ENCODE peak calls at places on chromosome 12, in five cellular contexts. B is left ventricle myocardium inferior; U is body of pancreas; X is hepatocyte; D is effector memory CD4-positive, alpha-beta T cell. Z is an unnamed sample.

GRCh38 chr12:48615681-48616080 is 45.8 kb upstream of the LALBA start:
- DNase-seq in B (no peak), U (no peak), X (no peak), D (no peak), Z (no peak)

GRCh38 chr12:96743606-96744005 is 163.5 kb upstream of the NEDD1 start:
- DNase-seq in B (no peak), U (peak), X (no peak), D (no peak), Z (no peak)

GRCh38 chr12:124592050-124592449 is 24.6 kb upstream of the NCOR2 start:
- DNase-seq in B (no peak), U (no peak), X (no peak), D (no peak), Z (no peak)

GRCh38 chr12:14972816-14973215 is at the start of gene PDE6H:
- DNase-seq in B (no peak), U (no peak), X (no peak), D (no peak), Z (no peak)

GRCh38 chr12:91460457-91460856 is 277.8 kb upstream of the DCN start:
- DNase-seq in B (no peak), U (no peak), X (no peak), D (no peak), Z (no peak)

GRCh38 chr12:47189753-47190152 is 110.0 kb upstream of the AMIGO2 start:
- DNase-seq in B (no peak), U (no peak), X (no peak), D (no peak), Z (no peak)

GRCh38 chr12:30047499-30048262 is 263.9 kb upstream of the TMTC1 start:
- DNase-seq in B (no peak), U (no peak), X (no peak), D (no peak), Z (no peak)

GRCh38 chr12:4268549-4269181 is 4.9 kb upstream of the CCND2 start:
- DNase-seq in B (no peak), U (no peak), X (no peak), D (peak), Z (no peak)

GRCh38 chr12:56237552-56237951 is 7.7 kb downstream of the SLC39A5 start:
- DNase-seq in B (no peak), U (no peak), X (no peak), D (no peak), Z (no peak)

GRCh38 chr12:8078400-8078799 is 3.7 kb upstream of the NECAP1 start:
- DNase-seq in B (no peak), U (peak), X (peak), D (peak), Z (no peak)

GRCh38 chr12:46332260-46332659 is 40.3 kb downstream of the SLC38A2 start:
- DNase-seq in B (no peak), U (no peak), X (no peak), D (no peak), Z (no peak)

GRCh38 chr12:57488397-57489156 is 709 bp downstream of the MARS1 start:
- DNase-seq in B (no peak), U (no peak), X (no peak), D (no peak), Z (no peak)

GRCh38 chr12:93847517-93848452 is 170.6 kb downstream of the CRADD start:
- DNase-seq in B (no peak), U (no peak), X (no peak), D (no peak), Z (no peak)

GRCh38 chr12:22100952-22101748 is 55.1 kb downstream of the CMAS start:
- DNase-seq in B (no peak), U (peak), X (peak), D (no peak), Z (peak)

GRCh38 chr12:101045486-101046474 is 164.3 kb downstream of the SLC5A8 start:
- DNase-seq in B (no peak), U (peak), X (no peak), D (no peak), Z (no peak)

GRCh38 chr12:50545783-50546182 is 41.0 kb downstream of the DIP2B start:
- DNase-seq in B (no peak), U (no peak), X (no peak), D (no peak), Z (no peak)

GRCh38 chr12:11855993-11856374 is 206.5 kb downstream of the ETV6 start:
- DNase-seq in B (no peak), U (peak), X (no peak), D (no peak), Z (no peak)

GRCh38 chr12:20194171-20194570 is 174.2 kb upstream of the PDE3A start:
- DNase-seq in B (no peak), U (no peak), X (peak), D (no peak), Z (no peak)

GRCh38 chr12:65949009-65949623 is 124.8 kb downstream of the HMGA2 start:
- DNase-seq in B (no peak), U (no peak), X (no peak), D (no peak), Z (no peak)
- H3K27ac ChIP-seq in B (peak), U (no peak), X (peak), D (no peak), Z (no peak)

DNA sequence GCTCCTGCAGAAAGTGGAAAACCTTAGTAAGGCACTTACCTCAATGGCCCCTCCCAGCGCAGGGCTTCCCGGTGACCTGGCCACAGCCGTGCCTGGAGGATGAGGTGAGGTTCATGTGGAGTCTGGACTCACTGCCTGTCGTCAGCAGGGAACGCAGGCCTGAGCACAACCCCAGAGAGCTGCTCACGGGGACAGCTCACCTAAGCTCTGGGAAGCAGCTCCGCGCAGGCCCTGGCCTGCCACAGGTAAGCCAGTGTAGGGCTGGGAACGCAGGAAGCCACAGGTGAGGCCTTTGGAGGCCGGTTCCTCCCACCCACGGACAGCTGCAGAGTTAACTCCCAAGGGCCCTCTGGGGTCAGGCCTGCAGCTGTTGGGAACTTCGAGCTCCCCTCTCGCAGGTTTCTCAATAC is 32.8 kb downstream of the ANAPC7 start:
- DNase-seq in B (no peak), U (no peak), X (no peak), D (no peak), Z (no peak)
- H3K27ac ChIP-seq in B (no peak), U (no peak), X (no peak), D (no peak), Z (no peak)

DNA sequence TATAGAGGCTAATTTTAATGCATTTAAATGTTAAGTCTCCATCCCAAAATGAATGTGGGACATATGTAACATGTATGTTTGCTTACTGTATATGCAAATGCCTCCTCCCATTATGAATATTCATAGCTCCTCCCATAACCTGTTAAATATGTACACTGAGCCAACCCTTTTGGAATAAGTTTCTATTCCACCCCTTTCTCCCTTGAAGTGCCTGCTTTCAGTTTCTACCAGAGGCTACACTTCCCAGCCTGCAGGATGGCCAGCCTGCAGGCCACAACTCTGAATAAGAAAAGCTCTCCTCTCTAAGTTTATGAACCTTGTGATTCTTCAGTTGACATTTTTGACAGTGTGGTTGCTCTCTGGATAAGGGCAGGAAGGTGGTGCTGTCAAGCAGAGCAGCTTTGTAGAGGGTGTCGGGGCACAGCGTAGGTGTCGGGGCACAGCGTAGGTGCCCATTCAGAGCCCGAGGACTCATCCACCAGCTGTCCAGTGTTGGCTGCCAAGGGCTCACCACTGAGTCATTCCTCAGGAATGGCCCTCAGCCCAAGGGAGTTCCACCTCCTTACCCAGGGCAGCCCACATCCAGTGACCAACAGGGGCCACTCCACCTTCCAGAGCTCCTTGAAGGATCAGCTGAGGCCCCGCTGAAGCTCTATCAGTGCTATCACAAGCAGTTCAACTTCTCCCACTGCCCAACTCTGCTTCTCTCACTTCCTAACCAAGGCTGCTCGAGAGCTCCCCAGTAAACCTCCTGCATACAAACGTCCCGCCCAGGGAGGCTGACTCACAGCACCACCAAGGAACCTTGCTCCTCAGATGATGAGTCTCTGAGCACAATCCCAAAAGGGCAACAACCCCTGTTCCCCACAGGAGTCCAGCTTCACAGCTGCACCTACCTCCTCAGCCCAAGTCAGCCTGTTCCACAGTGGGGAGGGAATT is 31.4 kb downstream of the VWF start:
- DNase-seq in B (no peak), U (no peak), X (peak), D (no peak), Z (no peak)
- H3K27ac ChIP-seq in B (peak), U (no peak), X (peak), D (no peak), Z (no peak)

GRCh38 chr12:64792128-64792527 is 32.3 kb upstream of the TBC1D30 start:
- DNase-seq in B (no peak), U (no peak), X (no peak), D (no peak), Z (no peak)

GRCh38 chr12:64794305-64794704 is 30.1 kb upstream of the TBC1D30 start:
- DNase-seq in B (no peak), U (no peak), X (no peak), D (no peak), Z (no peak)

GRCh38 chr12:64785816-64786215 is 26.6 kb upstream of the GNS start:
- DNase-seq in B (no peak), U (no peak), X (no peak), D (no peak), Z (no peak)

GRCh38 chr12:64793610-64794009 is 30.8 kb upstream of the TBC1D30 start:
- DNase-seq in B (no peak), U (no peak), X (no peak), D (no peak), Z (no peak)

GRCh38 chr12:64790166-64790565 is 31.0 kb upstream of the GNS start:
- DNase-seq in B (no peak), U (no peak), X (no peak), D (no peak), Z (no peak)
- H3K27ac ChIP-seq in B (no peak), U (no peak), X (no peak), D (no peak), Z (no peak)

GRCh38 chr12:113222730-113223531 is 1.7 kb downstream of the TPCN1 start:
- DNase-seq in B (peak), U (peak), X (peak), D (no peak), Z (peak)

GRCh38 chr12:113224955-113225354 is 3.7 kb downstream of the TPCN1 start:
- DNase-seq in B (no peak), U (no peak), X (no peak), D (no peak), Z (no peak)

GRCh38 chr12:113221181-113221996 is at the start of gene TPCN1:
- DNase-seq in B (peak), U (peak), X (peak), D (peak), Z (peak)

GRCh38 chr12:113221997-113222729 is 899 bp downstream of the TPCN1 start:
- DNase-seq in B (no peak), U (no peak), X (no peak), D (no peak), Z (no peak)

DNA sequence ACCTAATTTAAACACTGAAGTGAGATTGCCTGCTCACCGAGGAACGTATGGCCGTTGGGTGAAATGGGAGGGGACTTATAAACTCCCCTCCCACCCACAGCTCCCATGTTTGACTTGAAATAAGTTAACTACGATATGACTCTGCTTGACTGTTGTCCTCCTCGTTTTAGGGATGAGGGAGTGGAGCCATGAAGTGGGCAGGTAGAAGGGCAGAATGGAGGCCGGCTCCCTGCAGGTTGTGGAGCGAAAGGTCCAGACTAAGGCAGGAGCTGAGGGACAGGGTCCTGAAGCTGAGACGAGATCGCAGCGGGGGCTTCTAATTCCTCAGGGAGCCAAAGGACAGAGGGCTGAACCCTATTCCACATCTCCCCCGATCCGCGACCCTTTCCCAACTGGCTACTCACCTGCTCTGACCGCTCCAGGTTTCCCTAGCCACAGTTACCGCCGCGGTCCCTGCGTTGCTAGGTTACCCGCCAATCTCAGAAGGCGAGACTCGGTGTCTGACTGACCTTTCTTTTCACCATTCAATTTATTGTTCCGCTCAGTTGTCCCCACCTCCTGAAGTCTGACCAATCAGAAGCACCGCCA is 577 bp upstream of the TPCN1 start:
- DNase-seq in B (no peak), U (no peak), X (no peak), D (no peak), Z (no peak)
- H3K27ac ChIP-seq in B (peak), U (no peak), X (no peak), D (peak), Z (peak)

GRCh38 chr12:113242560-113242959 is 21.3 kb downstream of the TPCN1 start:
- DNase-seq in B (no peak), U (no peak), X (no peak), D (no peak), Z (no peak)

GRCh38 chr12:113242018-113242418 is 20.8 kb downstream of the TPCN1 start:
- DNase-seq in B (no peak), U (peak), X (no peak), D (no peak), Z (no peak)

GRCh38 chr12:113239811-113240331 is 18.6 kb downstream of the TPCN1 start:
- DNase-seq in B (peak), U (no peak), X (peak), D (no peak), Z (no peak)

GRCh38 chr12:113240395-113240794 is 19.1 kb downstream of the TPCN1 start:
- DNase-seq in B (no peak), U (no peak), X (no peak), D (no peak), Z (no peak)

GRCh38 chr12:113241191-113242017 is 20.1 kb downstream of the TPCN1 start:
- DNase-seq in B (no peak), U (peak), X (peak), D (no peak), Z (no peak)
- H3K27ac ChIP-seq in B (peak), U (peak), X (peak), D (no peak), Z (peak)

Z was measured in substantia nigra.